ENCODE peak calls at places on chromosome 18, in nine cellular contexts. One of them, this sample, is unnamed.
A peak's percentile ranks its signal among the peaks of the same experiment; 100 is the strongest.

GRCh38 chr18:50917021-50917420 is 38.1 kb downstream of the ME2 start:
- DNase-seq in GM03348: no peak
- DNase-seq in cardiac fibroblast: peak; percentile 7
- DNase-seq in progenitor cell of endocrine pancreas: no peak
- DNase-seq in cardiac septum: no peak
- DNase-seq in RPMI8226: no peak
- DNase-seq in stimulated activated naive CD8-positive, alpha-beta T cell treated with anti-CD3 and anti-CD28 coated beads, Interleukin-15, amount 100 ng/mL, for 72 hours: no peak
- DNase-seq in posterior cingulate gyrus: no peak
- DNase-seq in mucosa of gallbladder: no peak
- DNase-seq in this sample: no peak

GRCh38 chr18:77071711-77072292 is 60.8 kb downstream of the MBP start:
- DNase-seq in GM03348: peak; percentile 68
- DNase-seq in cardiac fibroblast: peak; percentile 96
- DNase-seq in progenitor cell of endocrine pancreas: no peak
- DNase-seq in cardiac septum: no peak
- DNase-seq in RPMI8226: no peak
- DNase-seq in stimulated activated naive CD8-positive, alpha-beta T cell treated with anti-CD3 and anti-CD28 coated beads, Interleukin-15, amount 100 ng/mL, for 72 hours: no peak
- DNase-seq in posterior cingulate gyrus: no peak
- DNase-seq in mucosa of gallbladder: peak; percentile 73
- DNase-seq in this sample: peak; percentile 84

GRCh38 chr18:56245856-56246575 is 392.4 kb downstream of the TXNL1 start:
- DNase-seq in GM03348: peak; percentile 63
- DNase-seq in cardiac fibroblast: peak; percentile 50
- DNase-seq in progenitor cell of endocrine pancreas: no peak
- DNase-seq in cardiac septum: no peak
- DNase-seq in RPMI8226: no peak
- DNase-seq in stimulated activated naive CD8-positive, alpha-beta T cell treated with anti-CD3 and anti-CD28 coated beads, Interleukin-15, amount 100 ng/mL, for 72 hours: no peak
- DNase-seq in posterior cingulate gyrus: no peak
- DNase-seq in mucosa of gallbladder: no peak
- DNase-seq in this sample: no peak

GRCh38 chr18:23583071-23583865 is 3.0 kb downstream of the NPC1 start:
- DNase-seq in GM03348: no peak
- DNase-seq in cardiac fibroblast: no peak
- DNase-seq in progenitor cell of endocrine pancreas: no peak
- DNase-seq in cardiac septum: no peak
- DNase-seq in RPMI8226: no peak
- DNase-seq in stimulated activated naive CD8-positive, alpha-beta T cell treated with anti-CD3 and anti-CD28 coated beads, Interleukin-15, amount 100 ng/mL, for 72 hours: no peak
- DNase-seq in posterior cingulate gyrus: no peak
- DNase-seq in mucosa of gallbladder: no peak
- DNase-seq in this sample: no peak

GRCh38 chr18:48662021-48662661 is 123.3 kb downstream of the CTIF start:
- DNase-seq in GM03348: peak; percentile 72
- DNase-seq in cardiac fibroblast: peak; percentile 72
- DNase-seq in progenitor cell of endocrine pancreas: no peak
- DNase-seq in cardiac septum: peak; percentile 75
- DNase-seq in RPMI8226: no peak
- DNase-seq in stimulated activated naive CD8-positive, alpha-beta T cell treated with anti-CD3 and anti-CD28 coated beads, Interleukin-15, amount 100 ng/mL, for 72 hours: no peak
- DNase-seq in posterior cingulate gyrus: no peak
- DNase-seq in mucosa of gallbladder: peak; percentile 48
- DNase-seq in this sample: no peak

GRCh38 chr18:62979172-62979571 is 263.8 kb downstream of the PHLPP1 start:
- DNase-seq in GM03348: peak; percentile 24
- DNase-seq in cardiac fibroblast: peak; percentile 76
- DNase-seq in progenitor cell of endocrine pancreas: no peak
- DNase-seq in cardiac septum: no peak
- DNase-seq in RPMI8226: no peak
- DNase-seq in stimulated activated naive CD8-positive, alpha-beta T cell treated with anti-CD3 and anti-CD28 coated beads, Interleukin-15, amount 100 ng/mL, for 72 hours: no peak
- DNase-seq in posterior cingulate gyrus: peak; percentile 80
- DNase-seq in mucosa of gallbladder: peak; percentile 57
- DNase-seq in this sample: no peak

GRCh38 chr18:22254088-22254487 is 84.7 kb downstream of the GATA6 start:
- DNase-seq in GM03348: no peak
- DNase-seq in cardiac fibroblast: no peak
- DNase-seq in progenitor cell of endocrine pancreas: no peak
- DNase-seq in cardiac septum: no peak
- DNase-seq in RPMI8226: no peak
- DNase-seq in stimulated activated naive CD8-positive, alpha-beta T cell treated with anti-CD3 and anti-CD28 coated beads, Interleukin-15, amount 100 ng/mL, for 72 hours: no peak
- DNase-seq in posterior cingulate gyrus: no peak
- DNase-seq in mucosa of gallbladder: no peak
- DNase-seq in this sample: no peak

GRCh38 chr18:23924813-23925212 is 89.7 kb upstream of the TTC39C start:
- DNase-seq in GM03348: peak; percentile 78
- DNase-seq in cardiac fibroblast: peak; percentile 44
- DNase-seq in progenitor cell of endocrine pancreas: no peak
- DNase-seq in cardiac septum: no peak
- DNase-seq in RPMI8226: no peak
- DNase-seq in stimulated activated naive CD8-positive, alpha-beta T cell treated with anti-CD3 and anti-CD28 coated beads, Interleukin-15, amount 100 ng/mL, for 72 hours: no peak
- DNase-seq in posterior cingulate gyrus: no peak
- DNase-seq in mucosa of gallbladder: no peak
- DNase-seq in this sample: no peak

GRCh38 chr18:49061906-49062831 is 111.4 kb upstream of the SMAD7 start:
- DNase-seq in GM03348: no peak
- DNase-seq in cardiac fibroblast: no peak
- DNase-seq in progenitor cell of endocrine pancreas: no peak
- DNase-seq in cardiac septum: no peak
- DNase-seq in RPMI8226: no peak
- DNase-seq in stimulated activated naive CD8-positive, alpha-beta T cell treated with anti-CD3 and anti-CD28 coated beads, Interleukin-15, amount 100 ng/mL, for 72 hours: no peak
- DNase-seq in posterior cingulate gyrus: no peak
- DNase-seq in mucosa of gallbladder: no peak
- DNase-seq in this sample: no peak

GRCh38 chr18:21163647-21164625 is 52.3 kb upstream of the ROCK1 start:
- DNase-seq in GM03348: peak; percentile 71
- DNase-seq in cardiac fibroblast: peak; percentile 76
- DNase-seq in progenitor cell of endocrine pancreas: no peak
- DNase-seq in cardiac septum: no peak
- DNase-seq in RPMI8226: no peak
- DNase-seq in stimulated activated naive CD8-positive, alpha-beta T cell treated with anti-CD3 and anti-CD28 coated beads, Interleukin-15, amount 100 ng/mL, for 72 hours: no peak
- DNase-seq in posterior cingulate gyrus: no peak
- DNase-seq in mucosa of gallbladder: peak; percentile 13
- DNase-seq in this sample: no peak

GRCh38 chr18:57803119-57803969 is at the start of gene ATP8B1:
- DNase-seq in GM03348: peak; percentile 92
- DNase-seq in cardiac fibroblast: peak; percentile 82
- DNase-seq in progenitor cell of endocrine pancreas: peak; percentile 98
- DNase-seq in cardiac septum: peak; percentile 87
- DNase-seq in RPMI8226: no peak
- DNase-seq in stimulated activated naive CD8-positive, alpha-beta T cell treated with anti-CD3 and anti-CD28 coated beads, Interleukin-15, amount 100 ng/mL, for 72 hours: peak; percentile 26
- DNase-seq in posterior cingulate gyrus: peak; percentile 27
- DNase-seq in mucosa of gallbladder: peak; percentile 93
- DNase-seq in this sample: peak; percentile 24

GRCh38 chr18:25594351-25594750 is 242.4 kb upstream of the ZNF521 start:
- DNase-seq in GM03348: no peak
- DNase-seq in cardiac fibroblast: no peak
- DNase-seq in progenitor cell of endocrine pancreas: no peak
- DNase-seq in cardiac septum: no peak
- DNase-seq in RPMI8226: no peak
- DNase-seq in stimulated activated naive CD8-positive, alpha-beta T cell treated with anti-CD3 and anti-CD28 coated beads, Interleukin-15, amount 100 ng/mL, for 72 hours: no peak
- DNase-seq in posterior cingulate gyrus: no peak
- DNase-seq in mucosa of gallbladder: no peak
- DNase-seq in this sample: no peak

GRCh38 chr18:62717059-62717849 is 1.9 kb downstream of the PHLPP1 start:
- DNase-seq in GM03348: peak; percentile 29
- DNase-seq in cardiac fibroblast: peak; percentile 21
- DNase-seq in progenitor cell of endocrine pancreas: no peak
- DNase-seq in cardiac septum: peak; percentile 79
- DNase-seq in RPMI8226: peak; percentile 78
- DNase-seq in stimulated activated naive CD8-positive, alpha-beta T cell treated with anti-CD3 and anti-CD28 coated beads, Interleukin-15, amount 100 ng/mL, for 72 hours: peak; percentile 43
- DNase-seq in posterior cingulate gyrus: peak; percentile 34
- DNase-seq in mucosa of gallbladder: peak; percentile 26
- DNase-seq in this sample: peak; percentile 59

GRCh38 chr18:75581336-75582121 is 154.0 kb upstream of the SMIM21 start:
- DNase-seq in GM03348: peak; percentile 32
- DNase-seq in cardiac fibroblast: no peak
- DNase-seq in progenitor cell of endocrine pancreas: no peak
- DNase-seq in cardiac septum: no peak
- DNase-seq in RPMI8226: no peak
- DNase-seq in stimulated activated naive CD8-positive, alpha-beta T cell treated with anti-CD3 and anti-CD28 coated beads, Interleukin-15, amount 100 ng/mL, for 72 hours: no peak
- DNase-seq in posterior cingulate gyrus: no peak
- DNase-seq in mucosa of gallbladder: no peak
- DNase-seq in this sample: no peak

GRCh38 chr18:69626643-69627242 is 226.1 kb downstream of the DOK6 start:
- DNase-seq in GM03348: peak; percentile 3
- DNase-seq in cardiac fibroblast: no peak
- DNase-seq in progenitor cell of endocrine pancreas: no peak
- DNase-seq in cardiac septum: no peak
- DNase-seq in RPMI8226: peak; percentile 62
- DNase-seq in stimulated activated naive CD8-positive, alpha-beta T cell treated with anti-CD3 and anti-CD28 coated beads, Interleukin-15, amount 100 ng/mL, for 72 hours: no peak
- DNase-seq in posterior cingulate gyrus: no peak
- DNase-seq in mucosa of gallbladder: no peak
- DNase-seq in this sample: no peak

GRCh38 chr18:5538541-5538940 is 5.3 kb downstream of the EPB41L3 start:
- DNase-seq in GM03348: no peak
- DNase-seq in cardiac fibroblast: no peak
- DNase-seq in progenitor cell of endocrine pancreas: no peak
- DNase-seq in cardiac septum: no peak
- DNase-seq in RPMI8226: no peak
- DNase-seq in stimulated activated naive CD8-positive, alpha-beta T cell treated with anti-CD3 and anti-CD28 coated beads, Interleukin-15, amount 100 ng/mL, for 72 hours: no peak
- DNase-seq in posterior cingulate gyrus: no peak
- DNase-seq in mucosa of gallbladder: no peak
- DNase-seq in this sample: no peak

GRCh38 chr18:21330122-21330701 is 88.2 kb downstream of the GREB1L start:
- DNase-seq in GM03348: peak; percentile 18
- DNase-seq in cardiac fibroblast: peak; percentile 66
- DNase-seq in progenitor cell of endocrine pancreas: no peak
- DNase-seq in cardiac septum: no peak
- DNase-seq in RPMI8226: no peak
- DNase-seq in stimulated activated naive CD8-positive, alpha-beta T cell treated with anti-CD3 and anti-CD28 coated beads, Interleukin-15, amount 100 ng/mL, for 72 hours: no peak
- DNase-seq in posterior cingulate gyrus: peak; percentile 11
- DNase-seq in mucosa of gallbladder: no peak
- DNase-seq in this sample: no peak

GRCh38 chr18:51361130-51361860 is 163.8 kb upstream of the MEX3C start:
- DNase-seq in GM03348: no peak
- DNase-seq in cardiac fibroblast: peak; percentile 73
- DNase-seq in progenitor cell of endocrine pancreas: no peak
- DNase-seq in cardiac septum: no peak
- DNase-seq in RPMI8226: peak; percentile 56
- DNase-seq in stimulated activated naive CD8-positive, alpha-beta T cell treated with anti-CD3 and anti-CD28 coated beads, Interleukin-15, amount 100 ng/mL, for 72 hours: no peak
- DNase-seq in posterior cingulate gyrus: no peak
- DNase-seq in mucosa of gallbladder: no peak
- DNase-seq in this sample: peak; percentile 5

GRCh38 chr18:79923896-79924585 is 27.4 kb downstream of the SLC66A2 start:
- DNase-seq in GM03348: no peak
- DNase-seq in cardiac fibroblast: no peak
- DNase-seq in progenitor cell of endocrine pancreas: no peak
- DNase-seq in cardiac septum: peak; percentile 68
- DNase-seq in RPMI8226: no peak
- DNase-seq in stimulated activated naive CD8-positive, alpha-beta T cell treated with anti-CD3 and anti-CD28 coated beads, Interleukin-15, amount 100 ng/mL, for 72 hours: no peak
- DNase-seq in posterior cingulate gyrus: peak; percentile 2
- DNase-seq in mucosa of gallbladder: no peak
- DNase-seq in this sample: no peak

GRCh38 chr18:48800877-48801727 is 149.7 kb downstream of the SMAD7 start:
- DNase-seq in GM03348: peak; percentile 37
- DNase-seq in cardiac fibroblast: no peak
- DNase-seq in progenitor cell of endocrine pancreas: no peak
- DNase-seq in cardiac septum: peak; percentile 75
- DNase-seq in RPMI8226: no peak
- DNase-seq in stimulated activated naive CD8-positive, alpha-beta T cell treated with anti-CD3 and anti-CD28 coated beads, Interleukin-15, amount 100 ng/mL, for 72 hours: peak; percentile 39
- DNase-seq in posterior cingulate gyrus: no peak
- DNase-seq in mucosa of gallbladder: no peak
- DNase-seq in this sample: peak; percentile 68

GRCh38 chr18:65587491-65587890 is 163.3 kb upstream of the CDH7 start:
- DNase-seq in GM03348: no peak
- DNase-seq in cardiac fibroblast: no peak
- DNase-seq in progenitor cell of endocrine pancreas: no peak
- DNase-seq in cardiac septum: no peak
- DNase-seq in RPMI8226: peak; percentile 95
- DNase-seq in stimulated activated naive CD8-positive, alpha-beta T cell treated with anti-CD3 and anti-CD28 coated beads, Interleukin-15, amount 100 ng/mL, for 72 hours: no peak
- DNase-seq in posterior cingulate gyrus: no peak
- DNase-seq in mucosa of gallbladder: no peak
- DNase-seq in this sample: no peak

GRCh38 chr18:10020176-10020575 is 106.4 kb downstream of the VAPA start:
- DNase-seq in GM03348: no peak
- DNase-seq in cardiac fibroblast: peak; percentile 34
- DNase-seq in progenitor cell of endocrine pancreas: no peak
- DNase-seq in cardiac septum: no peak
- DNase-seq in RPMI8226: no peak
- DNase-seq in stimulated activated naive CD8-positive, alpha-beta T cell treated with anti-CD3 and anti-CD28 coated beads, Interleukin-15, amount 100 ng/mL, for 72 hours: no peak
- DNase-seq in posterior cingulate gyrus: no peak
- DNase-seq in mucosa of gallbladder: no peak
- DNase-seq in this sample: no peak

GRCh38 chr18:39462436-39462835 is 1896.8 kb upstream of the CELF4 start:
- DNase-seq in GM03348: peak; percentile 7
- DNase-seq in cardiac fibroblast: peak; percentile 45
- DNase-seq in progenitor cell of endocrine pancreas: no peak
- DNase-seq in cardiac septum: no peak
- DNase-seq in RPMI8226: no peak
- DNase-seq in stimulated activated naive CD8-positive, alpha-beta T cell treated with anti-CD3 and anti-CD28 coated beads, Interleukin-15, amount 100 ng/mL, for 72 hours: no peak
- DNase-seq in posterior cingulate gyrus: no peak
- DNase-seq in mucosa of gallbladder: no peak
- DNase-seq in this sample: no peak

GRCh38 chr18:9708057-9708881 is at the start of gene RAB31:
- DNase-seq in GM03348: peak; percentile 98
- DNase-seq in cardiac fibroblast: peak; percentile 93
- DNase-seq in progenitor cell of endocrine pancreas: peak; percentile 25
- DNase-seq in cardiac septum: peak; percentile 90
- DNase-seq in RPMI8226: no peak
- DNase-seq in stimulated activated naive CD8-positive, alpha-beta T cell treated with anti-CD3 and anti-CD28 coated beads, Interleukin-15, amount 100 ng/mL, for 72 hours: peak; percentile 22
- DNase-seq in posterior cingulate gyrus: peak; percentile 81
- DNase-seq in mucosa of gallbladder: peak; percentile 76
- DNase-seq in this sample: peak; percentile 15

GRCh38 chr18:35457140-35457704 is 40.5 kb downstream of the INO80C start:
- DNase-seq in GM03348: no peak
- DNase-seq in cardiac fibroblast: no peak
- DNase-seq in progenitor cell of endocrine pancreas: no peak
- DNase-seq in cardiac septum: no peak
- DNase-seq in RPMI8226: no peak
- DNase-seq in stimulated activated naive CD8-positive, alpha-beta T cell treated with anti-CD3 and anti-CD28 coated beads, Interleukin-15, amount 100 ng/mL, for 72 hours: no peak
- DNase-seq in posterior cingulate gyrus: no peak
- DNase-seq in mucosa of gallbladder: no peak
- DNase-seq in this sample: no peak

GRCh38 chr18:51133580-51134160 is 63.8 kb downstream of the MEX3C start:
- DNase-seq in GM03348: no peak
- DNase-seq in cardiac fibroblast: peak; percentile 13
- DNase-seq in progenitor cell of endocrine pancreas: no peak
- DNase-seq in cardiac septum: peak; percentile 14
- DNase-seq in RPMI8226: no peak
- DNase-seq in stimulated activated naive CD8-positive, alpha-beta T cell treated with anti-CD3 and anti-CD28 coated beads, Interleukin-15, amount 100 ng/mL, for 72 hours: no peak
- DNase-seq in posterior cingulate gyrus: no peak
- DNase-seq in mucosa of gallbladder: no peak
- DNase-seq in this sample: no peak

GRCh38 chr18:32308493-32309120 is 118.8 kb downstream of the MEP1B start:
- DNase-seq in GM03348: peak; percentile 84
- DNase-seq in cardiac fibroblast: peak; percentile 93
- DNase-seq in progenitor cell of endocrine pancreas: no peak
- DNase-seq in cardiac septum: no peak
- DNase-seq in RPMI8226: no peak
- DNase-seq in stimulated activated naive CD8-positive, alpha-beta T cell treated with anti-CD3 and anti-CD28 coated beads, Interleukin-15, amount 100 ng/mL, for 72 hours: no peak
- DNase-seq in posterior cingulate gyrus: no peak
- DNase-seq in mucosa of gallbladder: peak; percentile 47
- DNase-seq in this sample: no peak

GRCh38 chr18:42517896-42518295 is 562.9 kb downstream of the PIK3C3 start:
- DNase-seq in GM03348: no peak
- DNase-seq in cardiac fibroblast: no peak
- DNase-seq in progenitor cell of endocrine pancreas: no peak
- DNase-seq in cardiac septum: no peak
- DNase-seq in RPMI8226: no peak
- DNase-seq in stimulated activated naive CD8-positive, alpha-beta T cell treated with anti-CD3 and anti-CD28 coated beads, Interleukin-15, amount 100 ng/mL, for 72 hours: no peak
- DNase-seq in posterior cingulate gyrus: no peak
- DNase-seq in mucosa of gallbladder: no peak
- DNase-seq in this sample: no peak

GRCh38 chr18:50805732-50806131 is 14.1 kb downstream of the MRO start:
- DNase-seq in GM03348: no peak
- DNase-seq in cardiac fibroblast: no peak
- DNase-seq in progenitor cell of endocrine pancreas: no peak
- DNase-seq in cardiac septum: no peak
- DNase-seq in RPMI8226: no peak
- DNase-seq in stimulated activated naive CD8-positive, alpha-beta T cell treated with anti-CD3 and anti-CD28 coated beads, Interleukin-15, amount 100 ng/mL, for 72 hours: no peak
- DNase-seq in posterior cingulate gyrus: no peak
- DNase-seq in mucosa of gallbladder: no peak
- DNase-seq in this sample: peak; percentile 49

GRCh38 chr18:5294113-5294617 is 1.4 kb downstream of the ZBTB14 start:
- DNase-seq in GM03348: no peak
- DNase-seq in cardiac fibroblast: peak; percentile 15
- DNase-seq in progenitor cell of endocrine pancreas: no peak
- DNase-seq in cardiac septum: peak; percentile 77
- DNase-seq in RPMI8226: no peak
- DNase-seq in stimulated activated naive CD8-positive, alpha-beta T cell treated with anti-CD3 and anti-CD28 coated beads, Interleukin-15, amount 100 ng/mL, for 72 hours: no peak
- DNase-seq in posterior cingulate gyrus: no peak
- DNase-seq in mucosa of gallbladder: peak; percentile 33
- DNase-seq in this sample: peak; percentile 80

This sample was measured in activated CD8-positive, alpha-beta T cell treated with anti-CD3 and anti-CD28 coated beads for 36 hours.